ENCODE peak calls at places on chromosomes 11 and 22, in six cellular contexts. One of them, this sample, is unnamed. For H3K4me1, the result is how much of the 10 kb centered on the place peaks cover.

GRCh38 chr11:42524534-42525227 is 787.1 kb upstream of the API5 start:
- DNase-seq in HCT116: no peak
- DNase-seq in SK-N-SH: peak
- DNase-seq in HepG2: peak
- DNase-seq in K562: peak
- DNase-seq in GM12878: peak
- DNase-seq in this sample: peak

GRCh38 chr11:8911040-8911823 is at the start of gene AKIP1:
- DNase-seq in GM12878: peak
- DNase-seq in K562: peak
- DNase-seq in SK-N-SH: peak
- DNase-seq in HCT116: peak
- DNase-seq in HepG2: peak
- DNase-seq in this sample: no peak

GRCh38 chr11:76524919-76525318 is 80.1 kb downstream of the EMSY start:
- DNase-seq in HepG2: peak
- DNase-seq in GM12878: no peak
- DNase-seq in K562: no peak
- DNase-seq in SK-N-SH: no peak
- DNase-seq in HCT116: peak
- DNase-seq in this sample: no peak

GRCh38 chr11:34890089-34890488 is 26.1 kb downstream of the APIP start:
- DNase-seq in GM12878: no peak
- DNase-seq in HepG2: no peak
- DNase-seq in K562: no peak
- DNase-seq in SK-N-SH: no peak
- DNase-seq in HCT116: no peak
- DNase-seq in this sample: no peak

GRCh38 chr11:71244116-71244815 is 8.1 kb downstream of the SHANK2 start:
- DNase-seq in HepG2: no peak
- DNase-seq in K562: no peak
- DNase-seq in HCT116: no peak
- DNase-seq in SK-N-SH: peak
- DNase-seq in GM12878: no peak
- DNase-seq in this sample: no peak

GRCh38 chr22:27662359-27663030 is 139.1 kb downstream of the MN1 start:
- DNase-seq in HCT116: no peak
- DNase-seq in SK-N-SH: peak
- DNase-seq in HepG2: peak
- DNase-seq in GM12878: no peak
- DNase-seq in K562: peak
- DNase-seq in this sample: no peak

GRCh38 chr11:107545101-107545514 is 20.4 kb downstream of the ALKBH8 start:
- DNase-seq in SK-N-SH: no peak
- DNase-seq in GM12878: no peak
- DNase-seq in HepG2: no peak
- DNase-seq in K562: no peak
- DNase-seq in HCT116: peak
- DNase-seq in this sample: no peak

GRCh38 chr11:57936050-57936418 is 87.6 kb upstream of the OR9Q1 start:
- DNase-seq in HCT116: no peak
- DNase-seq in K562: no peak
- DNase-seq in GM12878: no peak
- DNase-seq in SK-N-SH: no peak
- DNase-seq in HepG2: peak
- DNase-seq in this sample: no peak

GRCh38 chr22:45877651-45878050 is 99.3 kb downstream of the WNT7B start:
- DNase-seq in GM12878: no peak
- DNase-seq in K562: no peak
- DNase-seq in HepG2: no peak
- DNase-seq in HCT116: no peak
- DNase-seq in SK-N-SH: no peak
- DNase-seq in this sample: no peak

GRCh38 chr22:44331881-44332714 is 19.3 kb upstream of the SHISAL1 start:
- DNase-seq in HCT116: no peak
- DNase-seq in HepG2: no peak
- DNase-seq in GM12878: no peak
- DNase-seq in K562: no peak
- DNase-seq in SK-N-SH: peak
- DNase-seq in this sample: no peak

GRCh38 chr11:35722641-35723040 is 60.1 kb downstream of the TRIM44 start:
- DNase-seq in SK-N-SH: no peak
- DNase-seq in K562: no peak
- DNase-seq in HCT116: no peak
- DNase-seq in HepG2: no peak
- DNase-seq in GM12878: no peak
- DNase-seq in this sample: no peak

GRCh38 chr11:70569996-70570692 is 171.8 kb downstream of the CTTN start:
- DNase-seq in HCT116: no peak
- DNase-seq in SK-N-SH: no peak
- DNase-seq in K562: no peak
- DNase-seq in HepG2: no peak
- DNase-seq in GM12878: no peak
- DNase-seq in this sample: no peak

GRCh38 chr22:18110194-18110943 is at the start of gene TUBA8:
- DNase-seq in HepG2: no peak
- DNase-seq in SK-N-SH: peak
- DNase-seq in K562: no peak
- DNase-seq in GM12878: no peak
- DNase-seq in HCT116: no peak
- DNase-seq in this sample: no peak

GRCh38 chr11:69891421-69892236 is 72.4 kb upstream of the FGF3 start:
- DNase-seq in HCT116: no peak
- DNase-seq in GM12878: no peak
- DNase-seq in SK-N-SH: no peak
- DNase-seq in HepG2: peak
- DNase-seq in K562: no peak
- DNase-seq in this sample: no peak

GRCh38 chr11:86152006-86152862 is 83.3 kb upstream of the PICALM start:
- DNase-seq in GM12878: no peak
- DNase-seq in HepG2: no peak
- DNase-seq in HCT116: no peak
- DNase-seq in K562: no peak
- DNase-seq in SK-N-SH: no peak
- DNase-seq in this sample: no peak

GRCh38 chr11:105151936-105152554 is 12.5 kb upstream of the CARD18 start:
- DNase-seq in HCT116: no peak
- DNase-seq in GM12878: no peak
- DNase-seq in HepG2: no peak
- DNase-seq in K562: no peak
- DNase-seq in SK-N-SH: no peak
- DNase-seq in this sample: no peak

GRCh38 chr11:394034-394857 is at the start of gene PKP3:
- DNase-seq in HCT116: peak
- DNase-seq in HepG2: peak
- DNase-seq in SK-N-SH: no peak
- DNase-seq in GM12878: no peak
- DNase-seq in K562: peak
- DNase-seq in this sample: no peak

GRCh38 chr11:79045811-79046304 is 395.0 kb downstream of the TENM4 start:
- DNase-seq in GM12878: no peak
- DNase-seq in HCT116: no peak
- DNase-seq in K562: no peak
- DNase-seq in HepG2: no peak
- DNase-seq in SK-N-SH: no peak
- DNase-seq in this sample: no peak

GRCh38 chr22:20463324-20464095 is 25.9 kb upstream of the SCARF2 start:
- DNase-seq in GM12878: no peak
- DNase-seq in HepG2: no peak
- DNase-seq in SK-N-SH: no peak
- DNase-seq in HCT116: no peak
- DNase-seq in K562: no peak
- DNase-seq in this sample: no peak

GRCh38 chr11:2725367-2726300 is 25.8 kb upstream of the KCNQ1OT1 start:
- DNase-seq in HepG2: peak
- DNase-seq in SK-N-SH: no peak
- DNase-seq in HCT116: no peak
- DNase-seq in GM12878: no peak
- DNase-seq in K562: peak
- DNase-seq in this sample: no peak

GRCh38 chr22:40660725-40661124 is 18.6 kb upstream of the MCHR1 start:
- DNase-seq in SK-N-SH: no peak
- DNase-seq in HepG2: no peak
- DNase-seq in GM12878: no peak
- DNase-seq in K562: no peak
- DNase-seq in HCT116: no peak
- DNase-seq in this sample: no peak

GRCh38 chr11:2213890-2214526 is 42.4 kb upstream of the TH start:
- DNase-seq in HCT116: no peak
- DNase-seq in GM12878: no peak
- DNase-seq in HepG2: no peak
- DNase-seq in SK-N-SH: peak
- DNase-seq in K562: no peak
- DNase-seq in this sample: no peak

GRCh38 chr11:103433976-103434375 is 324.8 kb downstream of the DYNC2H1 start:
- DNase-seq in GM12878: no peak
- DNase-seq in SK-N-SH: no peak
- DNase-seq in HepG2: no peak
- DNase-seq in HCT116: no peak
- DNase-seq in K562: no peak
- DNase-seq in this sample: no peak

GRCh38 chr11:16151138-16151537 is 205.2 kb downstream of the SOX6 start:
- DNase-seq in GM12878: no peak
- DNase-seq in K562: no peak
- DNase-seq in HCT116: no peak
- DNase-seq in HepG2: no peak
- DNase-seq in SK-N-SH: no peak
- DNase-seq in this sample: no peak

GRCh38 chr11:112652786-112653390 is 308.3 kb upstream of the NCAM1 start:
- DNase-seq in HCT116: no peak
- DNase-seq in HepG2: no peak
- DNase-seq in K562: no peak
- DNase-seq in GM12878: no peak
- DNase-seq in SK-N-SH: no peak
- DNase-seq in this sample: no peak

GRCh38 chr11:6612816-6613136 is 760 bp upstream of the TAF10 start:
- DNase-seq in SK-N-SH: peak
- DNase-seq in K562: peak
- DNase-seq in HepG2: peak
- DNase-seq in GM12878: no peak
- DNase-seq in HCT116: peak
- DNase-seq in this sample: no peak

GRCh38 chr11:117921893-117922292 is 7.3 kb downstream of the TMPRSS13 start:
- DNase-seq in K562: no peak
- DNase-seq in HCT116: no peak
- DNase-seq in HepG2: no peak
- DNase-seq in GM12878: no peak
- DNase-seq in SK-N-SH: no peak
- DNase-seq in this sample: no peak

DNA sequence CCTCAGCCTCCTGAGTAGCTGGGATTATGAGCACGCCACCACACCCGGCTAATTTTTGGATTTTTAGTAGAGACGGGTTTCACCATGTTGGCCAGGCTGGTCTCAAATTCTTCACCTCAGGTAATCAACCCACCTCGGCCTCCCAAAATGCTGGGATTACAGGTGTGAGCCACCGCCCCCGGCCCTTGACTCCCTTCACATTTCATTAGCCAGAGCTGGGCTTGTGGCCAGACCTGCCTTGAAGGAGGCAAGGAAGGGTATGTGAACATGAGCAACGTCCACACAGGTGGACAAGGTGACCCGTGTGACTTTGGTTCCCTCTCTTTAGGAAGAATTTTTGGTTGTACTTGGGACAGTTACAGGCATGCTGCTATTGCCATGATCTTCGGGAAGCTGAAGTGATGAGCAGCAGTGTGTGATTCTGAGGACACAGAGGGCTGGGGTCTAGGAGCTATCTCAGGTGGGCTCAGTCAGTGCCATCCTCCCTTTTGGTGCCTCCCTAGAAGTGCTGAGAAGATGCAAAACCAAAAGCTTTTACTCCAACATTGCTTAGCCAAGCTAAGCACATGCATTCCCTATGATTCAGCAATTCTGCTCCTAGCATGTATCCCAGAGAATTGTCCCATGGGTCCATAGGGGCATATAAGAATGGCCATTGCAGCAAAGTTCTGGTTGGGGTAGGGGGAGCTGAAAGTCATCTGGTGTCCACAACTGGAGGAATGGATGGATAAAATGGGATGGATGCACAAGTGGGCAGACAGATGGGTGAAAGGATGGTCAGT is 6.1 kb downstream of the AP5B1 start:
- DNase-seq in HepG2: no peak
- DNase-seq in K562: no peak
- DNase-seq in SK-N-SH: no peak
- DNase-seq in GM12878: no peak
- DNase-seq in HCT116: no peak
- DNase-seq in this sample: no peak
- H3K4me1 ChIP-seq in HepG2: under half
- H3K4me1 ChIP-seq in K562: under half
- H3K4me1 ChIP-seq in SK-N-SH: under half
- H3K4me1 ChIP-seq in GM12878: under half
- H3K4me1 ChIP-seq in HCT116: under half
- H3K4me1 ChIP-seq in this sample: under half

GRCh38 chr22:33887173-33887572 is 33.1 kb downstream of the LARGE1 start:
- DNase-seq in HCT116: no peak
- DNase-seq in HepG2: no peak
- DNase-seq in K562: no peak
- DNase-seq in SK-N-SH: no peak
- DNase-seq in GM12878: no peak
- DNase-seq in this sample: no peak
- TF ChIP-seq REST in HCT116: no peak
- TF ChIP-seq REST in HepG2: no peak
- TF ChIP-seq REST in K562: no peak
- TF ChIP-seq REST in SK-N-SH: no peak
- TF ChIP-seq REST in GM12878: no peak
- TF ChIP-seq REST in this sample: no peak

GRCh38 chr11:82854242-82854641 is 46.0 kb downstream of the PRCP start:
- DNase-seq in HCT116: no peak
- DNase-seq in K562: no peak
- DNase-seq in HepG2: no peak
- DNase-seq in GM12878: no peak
- DNase-seq in SK-N-SH: no peak
- DNase-seq in this sample: no peak
- TF ChIP-seq SIN3A in HCT116: no peak
- TF ChIP-seq SIN3A in K562: no peak
- TF ChIP-seq SIN3A in HepG2: no peak
- TF ChIP-seq SIN3A in GM12878: no peak
- TF ChIP-seq SIN3A in SK-N-SH: no peak
- TF ChIP-seq SIN3A in this sample: no peak

GRCh38 chr11:45926536-45927331 is 4.3 kb downstream of the LARGE2 start:
- DNase-seq in K562: no peak
- DNase-seq in GM12878: no peak
- DNase-seq in HepG2: no peak
- DNase-seq in SK-N-SH: no peak
- DNase-seq in HCT116: no peak
- DNase-seq in this sample: no peak

GRCh38 chr11:45927332-45927683 is 4.9 kb downstream of the LARGE2 start:
- DNase-seq in SK-N-SH: no peak
- DNase-seq in HepG2: no peak
- DNase-seq in GM12878: no peak
- DNase-seq in K562: no peak
- DNase-seq in HCT116: no peak
- DNase-seq in this sample: no peak

GRCh38 chr11:45924927-45925326 is 2.5 kb downstream of the LARGE2 start:
- DNase-seq in HepG2: no peak
- DNase-seq in HCT116: no peak
- DNase-seq in K562: no peak
- DNase-seq in SK-N-SH: no peak
- DNase-seq in GM12878: no peak
- DNase-seq in this sample: no peak

GRCh38 chr11:45925550-45925949 is 3.1 kb downstream of the LARGE2 start:
- DNase-seq in HCT116: no peak
- DNase-seq in SK-N-SH: no peak
- DNase-seq in K562: no peak
- DNase-seq in GM12878: no peak
- DNase-seq in HepG2: no peak
- DNase-seq in this sample: no peak

GRCh38 chr11:45926001-45926401 is 3.5 kb downstream of the LARGE2 start:
- DNase-seq in GM12878: no peak
- DNase-seq in HCT116: no peak
- DNase-seq in SK-N-SH: no peak
- DNase-seq in K562: no peak
- DNase-seq in HepG2: no peak
- DNase-seq in this sample: no peak
- H3K4me1 ChIP-seq in GM12878: under half
- H3K4me1 ChIP-seq in HCT116: under half
- H3K4me1 ChIP-seq in SK-N-SH: under half
- H3K4me1 ChIP-seq in K562: under half
- H3K4me1 ChIP-seq in HepG2: under half
- H3K4me1 ChIP-seq in this sample: under half

This sample was measured in Panc1.